ENCODE peak calls at places on chromosome 2, in nine cellular contexts. N is heart left ventricle, R is lung, Y is cardiac fibroblast, U is cardiac muscle cell, P is ascending aorta, G is WTC11, F is mesothelial cell of epicardium, A is fibroblast of mammary gland. K is an unnamed sample.
A peak's percentile ranks its signal among the peaks of the same experiment; 100 is the strongest.

GRCh38 chr2:46010223-46010924 is 286.8 kb upstream of the EPAS1 start:
- DNase-seq in N (no peak), R (no peak), Y (no peak), U (no peak), P (no peak), G (no peak), F (no peak), A (no peak), K (no peak)

GRCh38 chr2:40450066-40450841 is 1.6 kb downstream of the SLC8A1 start:
- DNase-seq in N (no peak), R (no peak), Y (peak; percentile 62), U (peak; percentile 41), P (no peak), G (no peak), F (no peak), A (peak; percentile 50), K (peak; percentile 45)

GRCh38 chr2:11998218-11998617 is 251.8 kb downstream of the LPIN1 start:
- DNase-seq in N (no peak), R (no peak), Y (peak; percentile 37), U (peak; percentile 21), P (no peak), G (no peak), F (no peak), A (no peak), K (peak; percentile 78)

GRCh38 chr2:1995987-1996386 is 251.7 kb upstream of the PXDN start:
- DNase-seq in N (no peak), R (no peak), Y (peak; percentile 36), U (peak; percentile 4), P (no peak), G (no peak), F (peak; percentile 5), A (no peak), K (no peak)

GRCh38 chr2:41904459-41904858 is 143.4 kb upstream of the PKDCC start:
- DNase-seq in N (no peak), R (no peak), Y (no peak), U (no peak), P (no peak), G (no peak), F (no peak), A (no peak), K (no peak)

GRCh38 chr2:120108049-120108448 is 95.2 kb downstream of the EPB41L5 start:
- DNase-seq in N (no peak), R (peak; percentile 76), Y (peak; percentile 88), U (peak; percentile 84), P (no peak), G (no peak), F (no peak), A (peak; percentile 91), K (peak; percentile 65)

GRCh38 chr2:233185320-233185719 is 66.2 kb upstream of the ATG16L1 start:
- DNase-seq in N (no peak), R (no peak), Y (no peak), U (no peak), P (no peak), G (no peak), F (no peak), A (no peak), K (no peak)

GRCh38 chr2:3200420-3200939 is 177.1 kb downstream of the EIPR1 start:
- DNase-seq in N (peak; percentile 33), R (no peak), Y (no peak), U (no peak), P (no peak), G (no peak), F (no peak), A (no peak), K (peak; percentile 5)

GRCh38 chr2:239296020-239296932 is 104.5 kb downstream of the HDAC4 start:
- DNase-seq in N (no peak), R (no peak), Y (no peak), U (no peak), P (no peak), G (peak; percentile 7), F (no peak), A (no peak), K (no peak)

GRCh38 chr2:171754254-171754939 is 67.1 kb downstream of the DYNC1I2 start:
- DNase-seq in N (no peak), R (no peak), Y (peak; percentile 23), U (no peak), P (no peak), G (no peak), F (no peak), A (no peak), K (peak; percentile 24)

GRCh38 chr2:47771211-47771610 is 11.7 kb upstream of the MSH6 start:
- DNase-seq in N (no peak), R (no peak), Y (peak; percentile 99), U (peak; percentile 69), P (no peak), G (no peak), F (no peak), A (peak; percentile 99), K (peak; percentile 82)

GRCh38 chr2:232437130-232437620 is 18.8 kb upstream of the ALPI start:
- DNase-seq in N (no peak), R (no peak), Y (no peak), U (no peak), P (no peak), G (no peak), F (no peak), A (no peak), K (no peak)

GRCh38 chr2:241216211-241216761 is 27.8 kb downstream of the ANO7 start:
- DNase-seq in N (no peak), R (no peak), Y (no peak), U (no peak), P (no peak), G (peak; percentile 48), F (no peak), A (no peak), K (no peak)

GRCh38 chr2:241218131-241219029 is 29.9 kb downstream of the ANO7 start:
- DNase-seq in N (peak; percentile 61), R (no peak), Y (peak; percentile 33), U (peak; percentile 33), P (peak; percentile 73), G (peak; percentile 69), F (peak; percentile 58), A (peak; percentile 17), K (peak; percentile 29)

GRCh38 chr2:241219030-241219382 is 30.5 kb downstream of the ANO7 start:
- DNase-seq in N (no peak), R (no peak), Y (no peak), U (no peak), P (no peak), G (no peak), F (no peak), A (no peak), K (no peak)

GRCh38 chr2:241215421-241215820 is 26.9 kb downstream of the ANO7 start:
- DNase-seq in N (no peak), R (no peak), Y (no peak), U (no peak), P (no peak), G (no peak), F (no peak), A (no peak), K (no peak)

DNA sequence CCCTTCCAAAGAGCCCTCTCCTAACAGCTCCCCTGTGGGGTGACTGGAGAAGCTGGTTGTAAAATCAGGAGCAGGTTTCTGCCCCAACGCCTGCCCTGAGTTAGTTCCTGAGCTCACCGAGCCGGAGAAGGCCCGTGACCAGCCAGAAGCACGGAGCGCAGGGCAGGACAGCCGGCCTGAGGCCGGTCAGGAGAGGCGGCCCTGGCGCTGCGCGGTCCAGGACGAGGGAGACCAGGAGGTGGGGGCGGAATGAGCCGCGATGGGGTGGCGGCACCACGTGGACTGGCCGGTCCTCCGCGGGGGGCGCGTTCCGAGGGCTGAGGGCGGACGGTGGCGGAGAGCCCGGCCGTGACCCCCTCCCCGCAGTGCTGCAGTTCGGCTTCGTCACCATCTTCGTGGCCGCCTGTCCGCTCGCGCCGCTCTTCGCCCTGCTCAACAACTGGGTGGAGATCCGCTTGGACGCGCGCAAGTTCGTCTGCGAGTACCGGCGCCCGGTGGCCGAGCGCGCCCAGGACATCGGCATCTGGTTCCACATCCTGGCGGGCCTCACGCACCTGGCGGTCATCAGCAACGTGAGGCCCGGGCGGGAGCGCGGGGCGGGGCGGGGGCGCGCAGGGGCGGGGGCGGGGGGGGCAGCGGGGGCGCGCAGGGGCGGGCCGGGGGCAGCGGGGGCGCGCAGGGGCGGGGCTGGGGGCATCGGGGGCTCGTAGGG is 29.0 kb downstream of the ANO7 start:
- DNase-seq in N (peak; percentile 73), R (peak; percentile 62), Y (peak; percentile 67), U (peak; percentile 81), P (peak; percentile 77), G (peak; percentile 74), F (peak; percentile 71), A (peak; percentile 57), K (peak; percentile 79)
- TF ChIP-seq CTCF in N (peak; percentile 18), R (no peak), Y (peak; percentile 3), U (no peak), P (no peak), G (no peak), F (no peak), A (no peak), K (no peak)

DNA sequence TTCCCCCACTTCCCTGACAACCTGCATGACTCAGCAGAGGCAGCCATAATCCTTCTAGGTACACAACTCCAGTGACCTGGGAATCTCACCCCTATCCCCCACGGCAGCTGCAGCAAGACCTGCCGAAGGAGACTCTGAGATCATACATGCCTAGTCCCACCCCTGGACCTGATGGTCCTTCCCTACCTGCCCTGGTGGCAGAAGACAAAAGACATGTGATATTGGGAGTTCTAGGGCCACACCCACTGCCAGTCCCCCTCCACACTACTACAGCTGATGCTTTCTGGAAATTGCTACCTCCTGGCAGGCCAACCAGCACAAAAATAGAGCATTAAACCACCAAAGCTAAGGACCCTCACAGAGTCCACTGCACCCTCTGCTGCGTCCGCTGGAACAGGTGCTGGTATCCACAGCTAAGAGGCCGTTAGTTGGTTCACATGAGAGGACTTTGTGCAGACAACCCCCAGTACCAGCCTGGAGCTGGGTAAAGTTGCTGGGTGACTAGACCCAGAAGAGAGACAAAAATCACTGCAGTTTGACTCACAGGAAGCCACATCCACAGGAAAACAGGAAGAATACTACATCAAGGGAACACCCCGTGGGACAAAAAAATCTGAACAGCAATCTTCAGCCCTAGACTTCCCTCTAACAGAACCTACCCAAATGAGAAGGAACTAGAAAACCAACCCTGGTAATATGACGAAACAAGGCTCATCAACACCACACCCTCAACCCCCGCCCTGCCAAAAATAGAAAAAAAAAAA is 12.5 kb downstream of the MARCO start:
- DNase-seq in N (no peak), R (no peak), Y (no peak), U (no peak), P (no peak), G (no peak), F (no peak), A (no peak), K (no peak)
- TF ChIP-seq CTCF in N (no peak), R (no peak), Y (no peak), U (no peak), P (no peak), G (no peak), F (no peak), A (no peak), K (no peak)

GRCh38 chr2:102848366-102848839 is 86.6 kb downstream of the TMEM182 start:
- DNase-seq in N (peak; percentile 87), R (peak; percentile 67), Y (peak; percentile 43), U (peak; percentile 75), P (peak; percentile 78), G (peak; percentile 90), F (peak; percentile 81), A (peak; percentile 50), K (no peak)
- TF ChIP-seq CTCF in N (peak; percentile 9), R (no peak), Y (no peak), U (no peak), P (no peak), G (no peak), F (no peak), A (no peak), K (no peak)

DNA sequence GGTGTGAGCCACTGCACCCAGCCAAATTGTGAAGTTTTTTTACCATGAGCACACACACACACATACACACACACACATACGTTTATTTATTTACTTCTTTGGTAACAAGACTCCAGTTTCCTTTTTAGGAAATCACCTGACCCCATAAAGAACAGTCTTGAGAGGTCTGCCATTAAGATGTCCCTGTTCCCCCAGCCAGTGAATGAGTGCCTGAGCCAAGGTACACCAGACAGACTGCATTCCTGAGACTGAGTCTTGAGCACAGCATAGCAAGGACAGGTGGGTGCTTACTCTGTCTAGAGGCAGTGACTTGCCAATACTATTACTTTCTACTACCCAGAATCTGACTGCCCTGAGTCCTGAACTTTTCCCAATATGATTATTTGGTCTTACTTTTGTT is 167.2 kb upstream of the SATB2 start:
- DNase-seq in N (no peak), R (peak; percentile 55), Y (no peak), U (no peak), P (no peak), G (no peak), F (no peak), A (no peak), K (no peak)
- TF ChIP-seq CTCF in N (no peak), R (no peak), Y (no peak), U (no peak), P (no peak), G (no peak), F (no peak), A (no peak), K (no peak)

K was measured in fibroblast of villous mesenchyme.